ENCODE peak calls at places on chromosome 11, in five cellular contexts. Z, T, F, U and L are unnamed samples.

GRCh38 chr11:22828373-22828772 is 1.2 kb downstream of the SVIP start:
- DNase-seq in U (no peak), F (no peak), T (peak), Z (no peak), L (no peak)

GRCh38 chr11:35404397-35404775 is 15.0 kb downstream of the SLC1A2 start:
- DNase-seq in U (no peak), F (peak), T (peak), Z (peak), L (peak)

GRCh38 chr11:120752668-120753067 is 241.1 kb downstream of the GRIK4 start:
- DNase-seq in F (no peak), U (no peak), Z (no peak), T (no peak), L (no peak)

GRCh38 chr11:94655291-94655690 is 88.1 kb downstream of the PIWIL4 start:
- DNase-seq in U (no peak), F (no peak), T (no peak), Z (no peak), L (no peak)

GRCh38 chr11:31921066-31921465 is 109.9 kb upstream of the PAX6 start:
- DNase-seq in F (no peak), U (no peak), Z (no peak), T (no peak), L (no peak)

GRCh38 chr11:122933434-122933833 is 48.2 kb downstream of the BSX start:
- DNase-seq in Z (no peak), T (no peak), U (no peak), F (no peak), L (no peak)

GRCh38 chr11:117793521-117793920 is 3.5 kb downstream of the DSCAML1 start:
- DNase-seq in Z (no peak), T (no peak), F (no peak), U (no peak), L (no peak)

GRCh38 chr11:128627666-128628342 is 40.4 kb upstream of the ETS1 start:
- DNase-seq in T (no peak), Z (no peak), F (no peak), U (no peak), L (no peak)

GRCh38 chr11:113562981-113563461 is 87.8 kb upstream of the DRD2 start:
- DNase-seq in Z (no peak), U (no peak), T (no peak), F (no peak), L (no peak)

GRCh38 chr11:28529540-28530410 is 421.6 kb downstream of the METTL15 start:
- DNase-seq in T (peak), F (no peak), Z (no peak), U (no peak), L (peak)

GRCh38 chr11:106471273-106471672 is 393.8 kb downstream of the AASDHPPT start:
- DNase-seq in Z (no peak), U (no peak), F (no peak), T (no peak), L (no peak)

GRCh38 chr11:61645179-61645868 is 34.9 kb upstream of the DAGLA start:
- DNase-seq in T (no peak), U (no peak), F (no peak), Z (no peak), L (no peak)

GRCh38 chr11:86990079-86990478 is 34.9 kb upstream of the FZD4 start:
- DNase-seq in F (no peak), Z (no peak), U (no peak), T (no peak), L (no peak)

GRCh38 chr11:119368121-119369034 is 13.1 kb downstream of the USP2 start:
- DNase-seq in T (peak), F (no peak), Z (no peak), U (no peak), L (peak)

DNA sequence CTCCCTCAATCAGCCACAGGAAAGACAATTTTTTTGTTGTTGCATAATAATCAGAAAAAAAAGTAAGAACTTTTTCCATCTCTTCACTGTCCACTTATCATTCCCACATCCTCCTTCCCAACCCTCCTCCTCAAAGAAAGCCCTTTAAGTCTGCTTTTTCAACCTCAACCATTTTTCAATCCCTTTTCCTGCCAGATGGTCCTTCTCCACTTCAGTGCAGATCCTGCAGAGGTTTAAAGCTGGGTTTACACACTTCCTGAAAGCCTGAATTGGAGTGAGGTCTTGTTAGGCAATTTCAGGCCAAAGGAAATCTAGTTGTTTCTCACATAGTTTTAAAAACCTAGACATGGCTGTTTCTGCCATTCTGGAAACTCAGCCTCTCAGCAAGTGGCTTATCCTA is 78.3 kb downstream of the RPL27A start:
- DNase-seq in F (no peak), U (no peak), T (no peak), Z (no peak), L (no peak)
- TF ChIP-seq ESRRA in F (no peak), U (no peak), T (no peak), Z (no peak), L (no peak)

GRCh38 chr11:82790723-82791487 is 57.2 kb upstream of the FAM181B start:
- DNase-seq in U (no peak), Z (no peak), T (peak), F (no peak), L (no peak)
- TF ChIP-seq ESRRA in U (no peak), Z (no peak), T (no peak), F (no peak), L (no peak)

DNA sequence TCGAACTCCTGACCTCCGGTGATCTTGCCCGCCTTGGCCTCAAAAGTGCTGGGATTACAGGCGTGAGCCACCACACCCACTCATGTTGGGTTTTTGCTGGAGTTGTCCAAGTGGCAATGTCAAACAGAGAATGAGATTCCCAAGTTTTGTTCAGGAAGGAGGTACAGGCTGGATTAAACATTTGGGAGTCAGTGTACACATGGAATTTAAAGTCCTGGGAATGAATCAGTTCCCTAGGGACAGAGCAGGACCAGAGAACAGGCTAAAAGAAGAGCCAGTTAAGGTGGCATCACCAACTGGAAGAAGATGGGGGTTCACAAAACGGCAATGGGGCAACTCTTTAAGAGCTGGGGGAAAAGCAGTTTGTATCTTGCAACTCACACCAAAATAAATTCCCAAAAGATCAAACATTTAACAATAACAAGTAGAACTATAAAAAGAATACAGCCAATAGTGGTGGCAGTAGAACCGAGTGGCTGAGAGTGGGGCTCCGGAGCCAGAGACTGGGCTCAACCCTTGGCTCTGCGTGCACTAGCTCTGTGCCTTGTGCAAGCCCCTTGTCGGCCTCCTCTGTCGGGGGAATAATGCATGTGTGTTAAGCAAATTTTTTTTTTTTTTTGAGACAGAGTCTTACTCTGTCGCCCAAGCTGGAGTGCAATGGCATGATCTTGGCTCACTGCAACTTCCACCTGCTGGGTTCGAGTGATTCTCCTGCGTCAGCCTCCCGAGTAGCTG is 33.8 kb upstream of the CTSD start:
- DNase-seq in U (no peak), Z (no peak), T (no peak), F (no peak), L (no peak)
- TF ChIP-seq ESRRA in U (no peak), Z (no peak), T (no peak), F (no peak), L (no peak)

GRCh38 chr11:45275823-45276222 is 10.3 kb downstream of the SYT13 start:
- DNase-seq in Z (no peak), F (no peak), T (no peak), U (no peak), L (no peak)

GRCh38 chr11:45282070-45282469 is 4.1 kb downstream of the SYT13 start:
- DNase-seq in Z (no peak), T (no peak), F (no peak), U (no peak), L (no peak)

GRCh38 chr11:45280449-45280848 is 5.7 kb downstream of the SYT13 start:
- DNase-seq in U (no peak), Z (no peak), T (no peak), F (no peak), L (no peak)

GRCh38 chr11:45279645-45280044 is 6.5 kb downstream of the SYT13 start:
- DNase-seq in Z (no peak), F (no peak), T (no peak), U (no peak), L (no peak)

DNA sequence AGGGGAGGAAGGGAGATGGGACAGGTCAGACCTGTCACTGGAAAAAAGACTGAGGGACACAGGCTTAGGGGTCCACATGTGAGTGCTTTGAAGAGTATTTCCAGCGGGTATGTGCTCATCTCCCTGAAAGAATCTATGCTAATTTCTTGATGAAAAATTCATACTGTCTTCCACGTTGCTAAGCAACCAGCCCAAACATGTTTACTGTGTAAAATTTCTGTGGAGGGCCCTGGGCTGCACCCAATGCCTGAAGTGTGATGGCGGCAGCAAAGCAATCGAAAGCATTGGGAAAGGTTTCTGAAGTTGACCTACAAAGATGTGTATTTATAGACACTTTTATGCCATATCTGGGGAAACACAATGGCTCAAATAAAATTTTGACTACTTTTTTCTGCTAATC is 7.4 kb downstream of the SYT13 start:
- DNase-seq in U (no peak), F (no peak), Z (no peak), T (no peak), L (no peak)
- TF ChIP-seq ESRRA in U (no peak), F (no peak), Z (no peak), T (no peak), L (no peak)

GRCh38 chr11:10856689-10857603 is 907 bp downstream of the ZBED5 start:
- DNase-seq in F (peak), T (peak), Z (no peak), U (peak), L (peak)
- TF ChIP-seq ESRRA in F (no peak), T (no peak), Z (no peak), U (no peak), L (no peak)